ENCODE peak calls at places on chromosome 3, in ten cellular contexts. N is bronchial epithelial cell; R is anterior cingulate cortex; Y is hippocampal formation; V is K562; O is KG1; M is effector memory CD8-positive, alpha-beta T cell; H is non-pigmented ciliary epithelial cell; Z is CD8-positive, alpha-beta memory T cell; G is HepG2. K is an unnamed sample.

GRCh38 chr3:34212671-34213070 is 414.2 kb downstream of the PDCD6IP start:
- DNase-seq in N (peak), R (no peak), Y (peak), V (no peak), O (no peak), M (no peak), H (no peak), Z (no peak), G (no peak), K (no peak)

GRCh38 chr3:31077021-31077601 is 182.7 kb upstream of the GADL1 start:
- DNase-seq in N (peak), R (no peak), Y (no peak), V (peak), O (no peak), M (no peak), H (peak), Z (no peak), G (peak), K (peak)

GRCh38 chr3:198071602-198072285 is 111.7 kb downstream of the LMLN start:
- DNase-seq in N (peak), R (no peak), Y (no peak), V (peak), O (no peak), M (no peak), H (peak), Z (peak), G (peak), K (peak)

GRCh38 chr3:10757021-10757820 is 58.8 kb upstream of the SLC6A11 start:
- DNase-seq in N (peak), R (no peak), Y (no peak), V (no peak), O (no peak), M (no peak), H (no peak), Z (no peak), G (no peak), K (peak)

GRCh38 chr3:142467738-142468137 is 19.9 kb upstream of the XRN1 start:
- DNase-seq in N (no peak), R (no peak), Y (no peak), V (no peak), O (no peak), M (no peak), H (no peak), Z (no peak), G (no peak), K (no peak)

GRCh38 chr3:187648177-187648576 is 22.0 kb downstream of the SST start:
- DNase-seq in N (no peak), R (no peak), Y (no peak), V (no peak), O (no peak), M (no peak), H (no peak), Z (no peak), G (no peak), K (no peak)

GRCh38 chr3:143119009-143119914 is at the start of gene CHST2:
- DNase-seq in N (peak), R (peak), Y (peak), V (peak), O (peak), M (peak), H (no peak), Z (peak), G (no peak), K (peak)

GRCh38 chr3:126107960-126108688 is 24.2 kb upstream of the SLC41A3 start:
- DNase-seq in N (peak), R (no peak), Y (no peak), V (no peak), O (no peak), M (no peak), H (no peak), Z (peak), G (no peak), K (no peak)

GRCh38 chr3:100268156-100268555 is 7.4 kb downstream of the TBC1D23 start:
- DNase-seq in N (no peak), R (no peak), Y (no peak), V (no peak), O (no peak), M (no peak), H (no peak), Z (no peak), G (no peak), K (no peak)

GRCh38 chr3:46862689-46863020 is 589 bp downstream of the MYL3 start:
- DNase-seq in N (no peak), R (no peak), Y (no peak), V (no peak), O (no peak), M (no peak), H (no peak), Z (no peak), G (no peak), K (no peak)

GRCh38 chr3:189305412-189305811 is 133.6 kb downstream of the TPRG1 start:
- DNase-seq in N (peak), R (no peak), Y (no peak), V (no peak), O (no peak), M (no peak), H (no peak), Z (no peak), G (no peak), K (no peak)

GRCh38 chr3:169836942-169837275 is 24.2 kb upstream of the LRRC34 start:
- DNase-seq in N (no peak), R (no peak), Y (no peak), V (no peak), O (no peak), M (no peak), H (no peak), Z (no peak), G (no peak), K (no peak)

GRCh38 chr3:24598691-24599090 is 104.0 kb upstream of the THRB start:
- DNase-seq in N (peak), R (no peak), Y (no peak), V (no peak), O (no peak), M (no peak), H (no peak), Z (no peak), G (peak), K (peak)

GRCh38 chr3:73037369-73037699 is 24.1 kb upstream of the EBLN2 start:
- DNase-seq in N (no peak), R (no peak), Y (no peak), V (peak), O (no peak), M (no peak), H (no peak), Z (no peak), G (peak), K (no peak)

GRCh38 chr3:172707967-172708366 is 2.9 kb downstream of the NCEH1 start:
- DNase-seq in N (peak), R (no peak), Y (no peak), V (no peak), O (no peak), M (no peak), H (no peak), Z (no peak), G (no peak), K (no peak)

GRCh38 chr3:171685116-171685895 is 125.0 kb downstream of the PLD1 start:
- DNase-seq in N (peak), R (no peak), Y (no peak), V (no peak), O (no peak), M (no peak), H (peak), Z (no peak), G (no peak), K (no peak)

GRCh38 chr3:120160050-120160449 is 65.8 kb upstream of the GSK3B start:
- DNase-seq in N (peak), R (no peak), Y (no peak), V (no peak), O (no peak), M (no peak), H (peak), Z (no peak), G (no peak), K (peak)

GRCh38 chr3:151203053-151203420 is at the start of gene GPR171:
- DNase-seq in N (no peak), R (no peak), Y (no peak), V (no peak), O (no peak), M (peak), H (no peak), Z (peak), G (no peak), K (no peak)

GRCh38 chr3:33737146-33737545 is 19.1 kb upstream of the CLASP2 start:
- DNase-seq in N (no peak), R (no peak), Y (no peak), V (no peak), O (no peak), M (no peak), H (no peak), Z (no peak), G (no peak), K (no peak)

GRCh38 chr3:52233108-52233591 is 5.8 kb downstream of the TWF2 start:
- DNase-seq in N (no peak), R (no peak), Y (no peak), V (no peak), O (no peak), M (no peak), H (no peak), Z (peak), G (no peak), K (no peak)

GRCh38 chr3:66854752-66855151 is 143.4 kb upstream of the KBTBD8 start:
- DNase-seq in N (no peak), R (no peak), Y (no peak), V (no peak), O (no peak), M (no peak), H (no peak), Z (no peak), G (no peak), K (no peak)

GRCh38 chr3:17188378-17188777 is 303.6 kb downstream of the PLCL2 start:
- DNase-seq in N (no peak), R (no peak), Y (no peak), V (no peak), O (no peak), M (no peak), H (no peak), Z (no peak), G (no peak), K (no peak)

GRCh38 chr3:186360779-186361178 is 1.3 kb downstream of the DGKG start:
- DNase-seq in N (no peak), R (peak), Y (no peak), V (no peak), O (no peak), M (no peak), H (no peak), Z (no peak), G (no peak), K (no peak)

GRCh38 chr3:107662109-107662477 is 139.3 kb downstream of the BBX start:
- DNase-seq in N (peak), R (no peak), Y (peak), V (no peak), O (no peak), M (no peak), H (peak), Z (no peak), G (no peak), K (peak)

GRCh38 chr3:118187221-118187620 is 847.4 kb downstream of the IGSF11 start:
- DNase-seq in N (peak), R (no peak), Y (no peak), V (no peak), O (no peak), M (no peak), H (no peak), Z (no peak), G (no peak), K (peak)

GRCh38 chr3:48403533-48404439 is 26.1 kb downstream of the PLXNB1 start:
- DNase-seq in N (no peak), R (no peak), Y (no peak), V (no peak), O (no peak), M (no peak), H (no peak), Z (no peak), G (no peak), K (no peak)

GRCh38 chr3:187935623-187936156 is 190.4 kb upstream of the BCL6 start:
- DNase-seq in N (no peak), R (no peak), Y (no peak), V (no peak), O (no peak), M (peak), H (no peak), Z (peak), G (no peak), K (no peak)

GRCh38 chr3:193975072-193975535 is 160.8 kb upstream of the HES1 start:
- DNase-seq in N (no peak), R (no peak), Y (no peak), V (no peak), O (no peak), M (no peak), H (no peak), Z (no peak), G (peak), K (no peak)

GRCh38 chr3:53833053-53833645 is 13.1 kb downstream of the CHDH start:
- DNase-seq in N (no peak), R (no peak), Y (no peak), V (no peak), O (no peak), M (no peak), H (no peak), Z (no peak), G (no peak), K (no peak)

GRCh38 chr3:23113455-23114171 is 89.5 kb upstream of the UBE2E2 start:
- DNase-seq in N (peak), R (no peak), Y (no peak), V (no peak), O (peak), M (no peak), H (no peak), Z (no peak), G (no peak), K (peak)

GRCh38 chr3:132062535-132062934 is 27.7 kb upstream of the CPNE4 start:
- DNase-seq in N (peak), R (no peak), Y (no peak), V (no peak), O (no peak), M (no peak), H (no peak), Z (no peak), G (no peak), K (peak)

GRCh38 chr3:184805351-184806038 is 6.5 kb upstream of the VPS8 start:
- DNase-seq in N (no peak), R (no peak), Y (no peak), V (peak), O (no peak), M (no peak), H (no peak), Z (no peak), G (peak), K (no peak)

K was measured in RWPE1.